ENCODE peak calls at places on chromosomes 4 and X, in ten cellular contexts. One of them, this sample, is unnamed.

GRCh38 chr4:61500883-61501282 is 300.8 kb downstream of the ADGRL3 start:
- DNase-seq in HTR-8/SVneo: no peak
- DNase-seq in spleen: no peak
- DNase-seq in NT2/D1: no peak
- DNase-seq in NCI-H2171 treated with DMSO at 0.1 percent for 48 hours: peak; percentile 68
- DNase-seq in mucosa of gallbladder: no peak
- DNase-seq in fibroblast of mammary gland: peak; percentile 22
- DNase-seq in NCI-H460: peak; percentile 6
- DNase-seq in WTC11: no peak
- DNase-seq in activated CD4-positive, alpha-beta T cell treated with anti-CD3 and anti-CD28 coated beads for 48 hours: no peak
- DNase-seq in this sample: peak; percentile 4

GRCh38 chrX:18895157-18895952 is 88.6 kb downstream of the PHKA2 start:
- DNase-seq in mucosa of gallbladder: no peak
- DNase-seq in NT2/D1: no peak
- DNase-seq in activated CD4-positive, alpha-beta T cell treated with anti-CD3 and anti-CD28 coated beads for 48 hours: no peak
- DNase-seq in NCI-H460: no peak
- DNase-seq in fibroblast of mammary gland: peak; percentile 50
- DNase-seq in HTR-8/SVneo: no peak
- DNase-seq in spleen: peak; percentile 62
- DNase-seq in WTC11: no peak
- DNase-seq in NCI-H2171 treated with DMSO at 0.1 percent for 48 hours: peak; percentile 41
- DNase-seq in this sample: peak; percentile 37

GRCh38 chr4:96092151-96092705 is 252.3 kb downstream of the PDHA2 start:
- DNase-seq in NT2/D1: no peak
- DNase-seq in NCI-H2171 treated with DMSO at 0.1 percent for 48 hours: no peak
- DNase-seq in WTC11: no peak
- DNase-seq in fibroblast of mammary gland: no peak
- DNase-seq in NCI-H460: no peak
- DNase-seq in mucosa of gallbladder: no peak
- DNase-seq in spleen: no peak
- DNase-seq in HTR-8/SVneo: no peak
- DNase-seq in activated CD4-positive, alpha-beta T cell treated with anti-CD3 and anti-CD28 coated beads for 48 hours: no peak
- DNase-seq in this sample: no peak

GRCh38 chr4:26525751-26526150 is 35.5 kb upstream of the CCKAR start:
- DNase-seq in NT2/D1: no peak
- DNase-seq in NCI-H2171 treated with DMSO at 0.1 percent for 48 hours: no peak
- DNase-seq in spleen: no peak
- DNase-seq in WTC11: no peak
- DNase-seq in HTR-8/SVneo: no peak
- DNase-seq in NCI-H460: no peak
- DNase-seq in activated CD4-positive, alpha-beta T cell treated with anti-CD3 and anti-CD28 coated beads for 48 hours: no peak
- DNase-seq in mucosa of gallbladder: no peak
- DNase-seq in fibroblast of mammary gland: peak; percentile 43
- DNase-seq in this sample: no peak

GRCh38 chr4:172095161-172095560 is 282.0 kb downstream of the GALNTL6 start:
- DNase-seq in fibroblast of mammary gland: no peak
- DNase-seq in mucosa of gallbladder: no peak
- DNase-seq in NCI-H2171 treated with DMSO at 0.1 percent for 48 hours: no peak
- DNase-seq in HTR-8/SVneo: no peak
- DNase-seq in activated CD4-positive, alpha-beta T cell treated with anti-CD3 and anti-CD28 coated beads for 48 hours: no peak
- DNase-seq in spleen: no peak
- DNase-seq in WTC11: no peak
- DNase-seq in NCI-H460: no peak
- DNase-seq in NT2/D1: no peak
- DNase-seq in this sample: no peak

GRCh38 chr4:119518915-119519410 is 109.6 kb downstream of the PDE5A start:
- DNase-seq in fibroblast of mammary gland: no peak
- DNase-seq in NCI-H460: no peak
- DNase-seq in mucosa of gallbladder: no peak
- DNase-seq in HTR-8/SVneo: no peak
- DNase-seq in NCI-H2171 treated with DMSO at 0.1 percent for 48 hours: no peak
- DNase-seq in WTC11: no peak
- DNase-seq in NT2/D1: no peak
- DNase-seq in spleen: no peak
- DNase-seq in activated CD4-positive, alpha-beta T cell treated with anti-CD3 and anti-CD28 coated beads for 48 hours: no peak
- DNase-seq in this sample: no peak

GRCh38 chr4:139790291-139790690 is 124.7 kb downstream of the MGST2 start:
- DNase-seq in spleen: no peak
- DNase-seq in NCI-H460: no peak
- DNase-seq in WTC11: no peak
- DNase-seq in NCI-H2171 treated with DMSO at 0.1 percent for 48 hours: no peak
- DNase-seq in activated CD4-positive, alpha-beta T cell treated with anti-CD3 and anti-CD28 coated beads for 48 hours: no peak
- DNase-seq in mucosa of gallbladder: no peak
- DNase-seq in fibroblast of mammary gland: no peak
- DNase-seq in NT2/D1: no peak
- DNase-seq in HTR-8/SVneo: no peak
- DNase-seq in this sample: no peak

GRCh38 chrX:21678059-21678458 is 19.9 kb upstream of the KLHL34 start:
- DNase-seq in HTR-8/SVneo: no peak
- DNase-seq in NCI-H460: no peak
- DNase-seq in fibroblast of mammary gland: peak; percentile 2
- DNase-seq in spleen: no peak
- DNase-seq in activated CD4-positive, alpha-beta T cell treated with anti-CD3 and anti-CD28 coated beads for 48 hours: no peak
- DNase-seq in NCI-H2171 treated with DMSO at 0.1 percent for 48 hours: no peak
- DNase-seq in WTC11: no peak
- DNase-seq in NT2/D1: no peak
- DNase-seq in mucosa of gallbladder: no peak
- DNase-seq in this sample: no peak

GRCh38 chr4:6197433-6198174 is 2.7 kb downstream of the JAKMIP1 start:
- DNase-seq in HTR-8/SVneo: no peak
- DNase-seq in fibroblast of mammary gland: no peak
- DNase-seq in WTC11: no peak
- DNase-seq in activated CD4-positive, alpha-beta T cell treated with anti-CD3 and anti-CD28 coated beads for 48 hours: no peak
- DNase-seq in NCI-H2171 treated with DMSO at 0.1 percent for 48 hours: no peak
- DNase-seq in NCI-H460: no peak
- DNase-seq in mucosa of gallbladder: no peak
- DNase-seq in NT2/D1: no peak
- DNase-seq in spleen: peak; percentile 66
- DNase-seq in this sample: no peak

GRCh38 chr4:95778666-95779065 is 61.2 kb upstream of the PDHA2 start:
- DNase-seq in NCI-H2171 treated with DMSO at 0.1 percent for 48 hours: no peak
- DNase-seq in activated CD4-positive, alpha-beta T cell treated with anti-CD3 and anti-CD28 coated beads for 48 hours: no peak
- DNase-seq in NT2/D1: no peak
- DNase-seq in spleen: no peak
- DNase-seq in HTR-8/SVneo: no peak
- DNase-seq in WTC11: no peak
- DNase-seq in fibroblast of mammary gland: no peak
- DNase-seq in NCI-H460: no peak
- DNase-seq in mucosa of gallbladder: no peak
- DNase-seq in this sample: no peak

GRCh38 chr4:69484011-69484410 is 11.7 kb downstream of the UGT2B4 start:
- DNase-seq in NCI-H2171 treated with DMSO at 0.1 percent for 48 hours: no peak
- DNase-seq in spleen: no peak
- DNase-seq in activated CD4-positive, alpha-beta T cell treated with anti-CD3 and anti-CD28 coated beads for 48 hours: no peak
- DNase-seq in NT2/D1: no peak
- DNase-seq in mucosa of gallbladder: no peak
- DNase-seq in WTC11: no peak
- DNase-seq in NCI-H460: no peak
- DNase-seq in fibroblast of mammary gland: no peak
- DNase-seq in HTR-8/SVneo: no peak
- DNase-seq in this sample: no peak

GRCh38 chrX:138930546-138930945 is 219.0 kb upstream of the FGF13 start:
- DNase-seq in NCI-H460: no peak
- DNase-seq in NT2/D1: no peak
- DNase-seq in mucosa of gallbladder: no peak
- DNase-seq in activated CD4-positive, alpha-beta T cell treated with anti-CD3 and anti-CD28 coated beads for 48 hours: no peak
- DNase-seq in HTR-8/SVneo: no peak
- DNase-seq in spleen: no peak
- DNase-seq in NCI-H2171 treated with DMSO at 0.1 percent for 48 hours: no peak
- DNase-seq in WTC11: no peak
- DNase-seq in fibroblast of mammary gland: no peak
- DNase-seq in this sample: no peak

GRCh38 chrX:123173833-123174232 is 10.2 kb upstream of the GRIA3 start:
- DNase-seq in mucosa of gallbladder: no peak
- DNase-seq in spleen: no peak
- DNase-seq in HTR-8/SVneo: no peak
- DNase-seq in activated CD4-positive, alpha-beta T cell treated with anti-CD3 and anti-CD28 coated beads for 48 hours: no peak
- DNase-seq in NCI-H2171 treated with DMSO at 0.1 percent for 48 hours: peak; percentile 3
- DNase-seq in fibroblast of mammary gland: peak; percentile 46
- DNase-seq in NCI-H460: no peak
- DNase-seq in NT2/D1: no peak
- DNase-seq in WTC11: no peak
- DNase-seq in this sample: no peak

GRCh38 chrX:150569155-150569477 is 695 bp downstream of the MTM1 start:
- DNase-seq in NT2/D1: no peak
- DNase-seq in WTC11: no peak
- DNase-seq in HTR-8/SVneo: no peak
- DNase-seq in NCI-H2171 treated with DMSO at 0.1 percent for 48 hours: peak; percentile 7
- DNase-seq in fibroblast of mammary gland: peak; percentile 44
- DNase-seq in activated CD4-positive, alpha-beta T cell treated with anti-CD3 and anti-CD28 coated beads for 48 hours: peak; percentile 55
- DNase-seq in NCI-H460: no peak
- DNase-seq in mucosa of gallbladder: no peak
- DNase-seq in spleen: no peak
- DNase-seq in this sample: no peak

GRCh38 chr4:41400296-41400695 is 137.7 kb upstream of the LIMCH1 start:
- DNase-seq in NCI-H460: no peak
- DNase-seq in spleen: no peak
- DNase-seq in WTC11: no peak
- DNase-seq in fibroblast of mammary gland: no peak
- DNase-seq in HTR-8/SVneo: no peak
- DNase-seq in NCI-H2171 treated with DMSO at 0.1 percent for 48 hours: no peak
- DNase-seq in activated CD4-positive, alpha-beta T cell treated with anti-CD3 and anti-CD28 coated beads for 48 hours: no peak
- DNase-seq in NT2/D1: no peak
- DNase-seq in mucosa of gallbladder: no peak
- DNase-seq in this sample: no peak